ENCODE peak calls at places on chromosomes 13 and 19, in four cellular contexts. R, E, M and T are unnamed samples.

GRCh38 chr13:98393873-98394272 is 183.0 kb downstream of the STK24 start:
- DNase-seq in R (no peak), E (no peak), M (no peak), T (no peak)

GRCh38 chr13:77319536-77319935 is 7.4 kb downstream of the MYCBP2 start:
- DNase-seq in R (no peak), E (no peak), M (no peak), T (no peak)

GRCh38 chr13:98384739-98385138 is 192.2 kb downstream of the STK24 start:
- DNase-seq in R (no peak), E (peak), M (no peak), T (no peak)

GRCh38 chr13:23871616-23872220 is 17.5 kb downstream of the MIPEP start:
- DNase-seq in R (no peak), E (peak), M (no peak), T (peak)

GRCh38 chr19:5803752-5804515 is 933 bp upstream of the NRTN start:
- DNase-seq in R (peak), E (peak), M (peak), T (peak)

GRCh38 chr19:20313894-20314293 is 146.9 kb downstream of the ZNF486 start:
- DNase-seq in R (no peak), E (no peak), M (no peak), T (no peak)

GRCh38 chr19:30802424-30803013 is 430.3 kb downstream of the ZNF536 start:
- DNase-seq in R (no peak), E (no peak), M (no peak), T (no peak)

GRCh38 chr13:67493835-67494234 is 263.7 kb upstream of the PCDH9 start:
- DNase-seq in R (no peak), E (no peak), M (no peak), T (peak)

GRCh38 chr13:110950819-110951570 is 36.1 kb upstream of the ANKRD10 start:
- DNase-seq in R (no peak), E (no peak), M (no peak), T (no peak)

GRCh38 chr13:41222259-41222852 is 28.0 kb upstream of the KBTBD7 start:
- DNase-seq in R (peak), E (peak), M (no peak), T (peak)

GRCh38 chr19:28045621-28046020 is 1167.3 kb downstream of the UQCRFS1 start:
- DNase-seq in R (no peak), E (no peak), M (no peak), T (no peak)

GRCh38 chr13:107190065-107190464 is 622.1 kb upstream of the ARGLU1 start:
- DNase-seq in R (no peak), E (no peak), M (no peak), T (no peak)
- TF ChIP-seq POLR2A in R (no peak), E (no peak), M (no peak), T (no peak)

DNA sequence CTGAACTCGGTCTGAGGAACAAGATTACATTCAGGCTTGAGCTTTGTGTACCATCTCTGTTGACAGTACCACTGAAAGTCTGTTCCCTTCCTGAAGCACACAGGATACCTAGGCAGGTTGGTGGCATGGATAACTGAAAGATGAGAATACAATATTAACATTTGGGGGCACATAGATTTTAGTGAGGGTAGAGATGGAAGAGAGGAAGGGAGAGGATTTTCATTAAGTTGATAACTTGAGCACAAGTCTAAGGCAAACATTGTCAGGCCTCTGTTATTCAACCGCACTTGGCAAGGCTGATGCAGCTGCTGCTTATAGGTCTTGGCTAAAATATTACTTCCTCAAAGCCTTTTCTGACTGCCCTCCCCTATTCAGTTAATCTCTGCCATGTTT is 10.9 kb downstream of the MIR17HG start:
- DNase-seq in R (no peak), E (no peak), M (no peak), T (no peak)
- TF ChIP-seq POLR2A in R (no peak), E (no peak), M (no peak), T (no peak)

GRCh38 chr19:44874317-44874716 is 16.7 kb upstream of the TOMM40 start:
- DNase-seq in R (no peak), E (no peak), M (no peak), T (no peak)

GRCh38 chr19:44879309-44880065 is 11.6 kb upstream of the TOMM40 start:
- DNase-seq in R (no peak), E (no peak), M (no peak), T (no peak)

GRCh38 chr19:44875666-44876418 is 15.2 kb upstream of the TOMM40 start:
- DNase-seq in R (peak), E (peak), M (no peak), T (no peak)

GRCh38 chr19:44878119-44878865 is 12.8 kb upstream of the TOMM40 start:
- DNase-seq in R (no peak), E (no peak), M (no peak), T (no peak)

GRCh38 chr19:44876930-44877530 is 14.0 kb upstream of the TOMM40 start:
- DNase-seq in R (no peak), E (no peak), M (no peak), T (no peak)
- TF ChIP-seq POLR2A in R (no peak), E (no peak), M (no peak), T (no peak)

GRCh38 chr19:41351339-41352245 is 2.1 kb downstream of the TGFB1 start:
- DNase-seq in R (peak), E (peak), M (peak), T (peak)
- TF ChIP-seq POLR2A in R (no peak), E (peak), M (no peak), T (peak)

GRCh38 chr19:46599716-46600392 is 1.3 kb upstream of the CALM3 start:
- DNase-seq in R (no peak), E (no peak), M (no peak), T (peak)

GRCh38 chr19:46603195-46603637 is 2.1 kb downstream of the CALM3 start:
- DNase-seq in R (peak), E (no peak), M (peak), T (peak)

GRCh38 chr19:46600393-46601317 is 475 bp upstream of the CALM3 start:
- DNase-seq in R (peak), E (peak), M (peak), T (peak)

GRCh38 chr19:46602392-46603194 is 1.5 kb downstream of the CALM3 start:
- DNase-seq in R (no peak), E (no peak), M (peak), T (peak)

GRCh38 chr19:46601318-46602224 is at the start of gene CALM3:
- DNase-seq in R (peak), E (no peak), M (peak), T (peak)
- TF ChIP-seq POLR2A in R (peak), E (peak), M (peak), T (peak)

GRCh38 chr19:45517238-45517637 is 10.0 kb downstream of the VASP start:
- DNase-seq in R (no peak), E (no peak), M (no peak), T (no peak)
- TF ChIP-seq POLR2A in R (no peak), E (no peak), M (no peak), T (no peak)

GRCh38 chr19:45508931-45509691 is 1.8 kb downstream of the VASP start:
- DNase-seq in R (peak), E (peak), M (peak), T (peak)

GRCh38 chr19:45507864-45508680 is 793 bp downstream of the VASP start:
- DNase-seq in R (peak), E (no peak), M (peak), T (peak)

GRCh38 chr19:45506991-45507863 is at the start of gene VASP:
- DNase-seq in R (peak), E (peak), M (peak), T (peak)

GRCh38 chr19:45509692-45510015 is 2.4 kb downstream of the VASP start:
- DNase-seq in R (no peak), E (no peak), M (no peak), T (no peak)

DNA sequence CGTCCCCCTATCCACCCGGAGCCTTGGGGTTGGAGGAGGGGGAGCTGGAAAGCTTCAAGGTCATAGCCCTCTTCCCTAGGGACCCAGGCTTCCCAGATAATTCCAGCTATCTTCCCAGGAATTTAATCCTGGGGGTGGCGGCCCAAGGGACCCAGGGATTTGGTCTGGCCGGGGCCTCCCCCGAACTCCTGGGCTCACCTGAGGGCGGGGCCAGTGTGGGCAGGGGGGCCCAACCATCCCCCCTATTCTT is 1.3 kb downstream of the VASP start:
- DNase-seq in R (no peak), E (no peak), M (no peak), T (no peak)
- TF ChIP-seq POLR2A in R (no peak), E (no peak), M (no peak), T (no peak)

DNA sequence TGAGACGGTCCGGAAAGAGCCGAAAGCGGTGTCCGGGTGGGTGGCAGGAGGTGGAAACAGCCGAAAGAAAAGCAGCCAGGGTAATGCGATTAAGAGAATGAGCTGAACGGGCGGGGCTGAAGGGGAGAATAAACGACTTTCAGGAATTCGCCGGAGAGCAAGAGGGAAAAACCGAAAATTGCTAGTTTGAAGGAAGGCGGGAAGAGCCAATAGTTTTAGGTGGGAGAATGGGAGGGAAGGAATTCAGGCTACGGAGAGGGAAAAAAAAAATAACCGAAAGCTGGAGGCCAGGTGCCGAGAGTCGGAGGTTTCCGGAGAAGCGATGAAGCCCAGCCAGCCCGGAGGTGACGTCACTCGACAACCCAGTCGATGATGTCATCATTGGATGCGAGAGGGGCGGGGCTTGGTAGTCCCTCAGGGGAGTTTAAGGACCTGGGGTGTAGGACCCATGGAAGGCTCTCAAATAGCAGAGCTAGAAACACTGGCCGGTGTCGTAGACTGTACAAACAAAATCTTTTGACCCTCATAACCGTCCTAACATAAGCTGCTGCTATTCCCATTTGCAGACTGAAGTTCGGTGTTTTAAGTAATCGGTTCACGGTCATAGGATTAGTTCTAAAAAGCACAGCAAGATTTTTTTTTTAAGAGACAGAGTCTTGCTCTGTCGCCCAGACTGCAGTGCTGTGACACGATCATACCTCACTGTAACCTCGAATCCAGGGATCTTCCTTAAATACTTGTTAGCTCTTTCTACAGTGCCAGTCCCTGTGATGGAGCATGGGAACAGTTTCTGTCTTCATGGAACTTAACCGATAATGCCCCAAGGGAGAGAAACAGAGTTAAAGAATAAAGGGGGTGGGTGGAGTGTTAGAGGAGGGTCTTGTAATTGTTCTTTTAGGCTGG is at the start of gene ZC3H4:
- DNase-seq in R (peak), E (peak), M (peak), T (peak)
- TF ChIP-seq POLR2A in R (no peak), E (peak), M (no peak), T (peak)

GRCh38 chr19:45911291-45911690 is 3.3 kb downstream of the NANOS2 start:
- DNase-seq in R (no peak), E (no peak), M (no peak), T (no peak)
- TF ChIP-seq POLR2A in R (no peak), E (no peak), M (no peak), T (no peak)

DNA sequence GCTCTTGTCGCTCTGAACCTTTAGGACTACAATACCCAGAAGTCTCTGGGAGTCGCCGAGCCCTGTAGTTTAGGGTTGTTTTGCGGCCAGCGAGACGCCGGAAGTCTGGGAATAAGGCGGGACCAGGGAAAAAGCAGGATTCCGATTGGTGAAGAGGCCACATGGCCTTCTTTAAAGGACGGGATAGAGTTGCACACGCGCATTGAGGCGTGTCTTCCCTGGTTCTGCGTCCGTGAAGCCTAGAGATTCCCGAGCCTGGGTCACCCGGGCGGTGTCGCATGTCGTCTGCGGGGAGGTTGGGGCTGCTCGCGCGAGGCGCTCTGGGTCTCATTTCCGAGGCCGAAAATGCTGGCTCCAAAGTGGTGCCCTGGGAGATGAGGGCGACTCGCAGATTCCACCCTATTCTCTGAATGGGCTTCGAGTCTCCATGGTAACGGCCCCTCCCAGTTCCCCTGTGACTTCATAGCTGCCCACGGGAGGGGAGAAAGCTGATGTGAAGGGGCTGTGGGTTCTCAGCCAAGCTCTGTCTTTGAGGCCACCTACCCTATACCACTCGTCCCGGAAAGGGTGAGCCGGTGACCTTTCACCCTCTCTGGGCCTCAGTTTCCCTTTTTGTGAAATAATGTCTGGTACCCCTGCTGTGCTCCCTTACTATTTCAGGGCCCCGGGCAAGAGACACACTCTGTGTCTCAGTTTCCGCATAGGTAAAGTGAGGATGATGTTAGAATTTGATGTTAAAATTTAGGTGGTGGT is 613 bp upstream of the ZSCAN5A start:
- DNase-seq in R (peak), E (peak), M (peak), T (peak)
- TF ChIP-seq POLR2A in R (no peak), E (no peak), M (peak), T (peak)